ENCODE peak calls at places on chromosome 22, in eight cellular contexts. J is kidney epithelial cell; Q is epithelial cell of esophagus; C is aorta; N is CD4-positive, CD25-positive, alpha-beta regulatory T cell; W is CD8-positive, alpha-beta memory T cell; X is psoas muscle; S is H1. K is an unnamed sample.

GRCh38 chr22:36208162-36208765 is 6.7 kb upstream of the APOL4 start:
- DNase-seq in J (no peak), Q (peak), C (no peak), N (no peak), W (no peak), X (no peak), S (no peak), K (no peak)

GRCh38 chr22:43269325-43270040 is 73.7 kb downstream of the SCUBE1 start:
- DNase-seq in J (no peak), Q (no peak), C (no peak), N (no peak), W (no peak), X (no peak), S (no peak), K (no peak)

GRCh38 chr22:26673485-26673884 is 16.1 kb downstream of the MIAT start:
- DNase-seq in J (no peak), Q (peak), C (no peak), N (no peak), W (no peak), X (no peak), S (no peak), K (no peak)

GRCh38 chr22:39871008-39871798 is 22.4 kb downstream of the ENTHD1 start:
- DNase-seq in J (no peak), Q (no peak), C (no peak), N (no peak), W (no peak), X (no peak), S (no peak), K (no peak)

GRCh38 chr22:42949159-42949558 is 65.8 kb downstream of the PACSIN2 start:
- DNase-seq in J (no peak), Q (peak), C (peak), N (no peak), W (no peak), X (peak), S (no peak), K (no peak)

GRCh38 chr22:27918351-27919221 is 470 bp downstream of the PITPNB start:
- DNase-seq in J (no peak), Q (peak), C (peak), N (peak), W (peak), X (peak), S (no peak), K (peak)

GRCh38 chr22:30502911-30503310 is 2.6 kb downstream of the SEC14L4 start:
- DNase-seq in J (no peak), Q (no peak), C (no peak), N (no peak), W (no peak), X (no peak), S (no peak), K (no peak)

GRCh38 chr22:46247443-46247975 is 2.6 kb downstream of the CDPF1 start:
- DNase-seq in J (no peak), Q (no peak), C (no peak), N (no peak), W (no peak), X (no peak), S (no peak), K (no peak)

GRCh38 chr22:20268350-20269012 is 363 bp upstream of the RTN4R start:
- DNase-seq in J (no peak), Q (peak), C (peak), N (peak), W (peak), X (peak), S (no peak), K (peak)

GRCh38 chr22:37781434-37782059 is 26.2 kb upstream of the GCAT start:
- DNase-seq in J (no peak), Q (no peak), C (no peak), N (no peak), W (no peak), X (no peak), S (no peak), K (no peak)

GRCh38 chr22:18023509-18024275 is 669 bp downstream of the MICAL3 start:
- DNase-seq in J (no peak), Q (peak), C (peak), N (no peak), W (no peak), X (peak), S (peak), K (peak)

GRCh38 chr22:35354068-35354467 is 26.8 kb upstream of the HMOX1 start:
- DNase-seq in J (no peak), Q (no peak), C (no peak), N (no peak), W (no peak), X (no peak), S (no peak), K (no peak)

GRCh38 chr22:17536269-17536668 is 27.0 kb upstream of the SLC25A18 start:
- DNase-seq in J (no peak), Q (peak), C (peak), N (no peak), W (no peak), X (no peak), S (no peak), K (no peak)

GRCh38 chr22:32069579-32070372 is 26.7 kb downstream of the SLC5A1 start:
- DNase-seq in J (no peak), Q (no peak), C (no peak), N (no peak), W (no peak), X (no peak), S (no peak), K (no peak)

GRCh38 chr22:43592470-43592869 is 180.7 kb downstream of the MPPED1 start:
- DNase-seq in J (no peak), Q (no peak), C (no peak), N (no peak), W (no peak), X (no peak), S (no peak), K (no peak)

GRCh38 chr22:30254307-30254706 is 7.7 kb upstream of the LIF start:
- DNase-seq in J (no peak), Q (no peak), C (no peak), N (no peak), W (no peak), X (no peak), S (no peak), K (no peak)

GRCh38 chr22:36116127-36116526 is 44.4 kb downstream of the APOL3 start:
- DNase-seq in J (no peak), Q (peak), C (no peak), N (no peak), W (no peak), X (no peak), S (no peak), K (no peak)

GRCh38 chr22:39994046-39994565 is 648 bp upstream of the FAM83F start:
- DNase-seq in J (no peak), Q (peak), C (no peak), N (peak), W (no peak), X (no peak), S (no peak), K (peak)

GRCh38 chr22:28904211-28904808 is 20.9 kb downstream of the ZNRF3 start:
- DNase-seq in J (no peak), Q (peak), C (no peak), N (no peak), W (no peak), X (no peak), S (no peak), K (no peak)

GRCh38 chr22:26576026-26576680 is 13.8 kb downstream of the TPST2 start:
- DNase-seq in J (no peak), Q (no peak), C (no peak), N (no peak), W (no peak), X (no peak), S (no peak), K (no peak)

GRCh38 chr22:24201681-24202590 is 20.6 kb downstream of the SUSD2 start:
- DNase-seq in J (no peak), Q (peak), C (no peak), N (no peak), W (no peak), X (no peak), S (no peak), K (no peak)

GRCh38 chr22:46290121-46290842 is 6.4 kb upstream of the GTSE1 start:
- DNase-seq in J (no peak), Q (no peak), C (no peak), N (no peak), W (no peak), X (peak), S (no peak), K (no peak)

GRCh38 chr22:39463931-39464390 is 7.1 kb downstream of the MGAT3 start:
- DNase-seq in J (no peak), Q (peak), C (no peak), N (no peak), W (no peak), X (peak), S (no peak), K (no peak)

GRCh38 chr22:46923394-46923793 is 160.9 kb downstream of the TBC1D22A start:
- DNase-seq in J (no peak), Q (no peak), C (no peak), N (no peak), W (no peak), X (no peak), S (no peak), K (no peak)

GRCh38 chr22:32286290-32286840 is 31.2 kb upstream of the SLC5A4 start:
- DNase-seq in J (no peak), Q (peak), C (no peak), N (no peak), W (no peak), X (no peak), S (no peak), K (no peak)

GRCh38 chr22:36795633-36796032 is 19.7 kb upstream of the IFT27 start:
- DNase-seq in J (no peak), Q (no peak), C (no peak), N (no peak), W (no peak), X (no peak), S (no peak), K (no peak)

GRCh38 chr22:36328635-36329216 is 59.0 kb downstream of the MYH9 start:
- DNase-seq in J (peak), Q (peak), C (peak), N (no peak), W (peak), X (peak), S (no peak), K (no peak)

GRCh38 chr22:35835998-35836691 is 118.5 kb downstream of the APOL5 start:
- DNase-seq in J (peak), Q (peak), C (no peak), N (no peak), W (no peak), X (no peak), S (no peak), K (no peak)

GRCh38 chr22:43448048-43448447 is 36.2 kb downstream of the MPPED1 start:
- DNase-seq in J (no peak), Q (no peak), C (no peak), N (no peak), W (no peak), X (no peak), S (no peak), K (no peak)

GRCh38 chr22:22930571-22931556 is 43.2 kb downstream of the IGLL5 start:
- DNase-seq in J (no peak), Q (no peak), C (peak), N (no peak), W (no peak), X (peak), S (no peak), K (no peak)

GRCh38 chr22:22927888-22928665 is 40.5 kb downstream of the IGLL5 start:
- DNase-seq in J (no peak), Q (no peak), C (peak), N (no peak), W (no peak), X (peak), S (no peak), K (no peak)

GRCh38 chr22:22928666-22929380 is 41.2 kb downstream of the IGLL5 start:
- DNase-seq in J (no peak), Q (peak), C (peak), N (no peak), W (peak), X (peak), S (no peak), K (peak)

GRCh38 chr22:22930222-22930497 is 42.5 kb downstream of the IGLL5 start:
- DNase-seq in J (no peak), Q (no peak), C (peak), N (no peak), W (no peak), X (peak), S (no peak), K (no peak)

GRCh38 chr22:22929381-22930221 is 42.0 kb downstream of the IGLL5 start:
- DNase-seq in J (no peak), Q (no peak), C (peak), N (no peak), W (no peak), X (peak), S (no peak), K (no peak)
- H3K4me3 ChIP-seq in J (no peak), Q (no peak), C (no peak), N (no peak), W (no peak), X (no peak), S (no peak), K (no peak)

GRCh38 chr22:49724030-49724892 is 103.4 kb downstream of the BRD1 start:
- DNase-seq in J (no peak), Q (no peak), C (no peak), N (peak), W (no peak), X (no peak), S (no peak), K (peak)
- H3K4me3 ChIP-seq in J (no peak), Q (no peak), C (no peak), N (peak), W (peak), X (peak), S (no peak), K (peak)

DNA sequence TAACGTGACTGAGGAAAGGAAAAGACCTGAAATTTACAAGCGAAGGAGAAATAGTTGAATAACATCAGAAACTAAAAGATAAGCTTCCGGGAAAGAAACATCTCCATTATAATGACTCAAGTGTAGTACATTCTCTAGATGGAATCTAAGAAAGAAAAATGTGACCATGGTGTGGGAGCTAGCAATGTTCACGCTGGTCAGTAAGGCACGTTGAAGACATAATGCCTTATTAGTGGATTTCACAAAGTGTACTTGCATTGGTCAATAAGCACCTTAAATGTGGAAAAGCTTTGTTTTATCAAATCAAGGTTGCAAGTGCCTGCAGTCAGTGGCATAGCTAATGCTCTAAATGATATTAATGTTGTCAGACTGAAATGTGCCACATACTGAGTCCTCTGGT is 2.8 kb upstream of the LARGE1 start:
- DNase-seq in J (no peak), Q (no peak), C (no peak), N (no peak), W (no peak), X (no peak), S (no peak), K (no peak)
- H3K4me3 ChIP-seq in J (peak), Q (no peak), C (peak), N (peak), W (peak), X (peak), S (peak), K (peak)

DNA sequence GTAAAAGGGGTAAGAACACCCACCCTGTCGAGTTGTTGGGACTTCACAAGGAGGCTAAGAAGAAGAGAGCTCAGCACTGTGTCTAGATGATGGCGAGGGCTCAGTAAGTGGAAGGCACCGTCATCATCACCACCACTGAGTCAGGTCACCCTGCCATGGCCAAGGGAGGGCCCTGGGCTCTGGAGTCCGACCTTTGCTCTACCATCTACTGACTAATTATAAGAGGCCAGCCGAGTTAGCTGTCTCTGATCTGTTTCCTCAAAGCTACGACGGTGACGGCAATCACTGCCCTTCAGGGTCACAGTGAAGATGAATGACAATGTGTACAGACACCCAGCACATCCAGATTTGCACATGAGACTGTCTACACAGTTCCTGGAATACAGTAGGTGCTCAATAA is 29.3 kb downstream of the KIAA0930 start:
- DNase-seq in J (no peak), Q (no peak), C (peak), N (no peak), W (no peak), X (peak), S (no peak), K (no peak)
- H3K4me3 ChIP-seq in J (no peak), Q (no peak), C (peak), N (no peak), W (no peak), X (peak), S (no peak), K (no peak)

DNA sequence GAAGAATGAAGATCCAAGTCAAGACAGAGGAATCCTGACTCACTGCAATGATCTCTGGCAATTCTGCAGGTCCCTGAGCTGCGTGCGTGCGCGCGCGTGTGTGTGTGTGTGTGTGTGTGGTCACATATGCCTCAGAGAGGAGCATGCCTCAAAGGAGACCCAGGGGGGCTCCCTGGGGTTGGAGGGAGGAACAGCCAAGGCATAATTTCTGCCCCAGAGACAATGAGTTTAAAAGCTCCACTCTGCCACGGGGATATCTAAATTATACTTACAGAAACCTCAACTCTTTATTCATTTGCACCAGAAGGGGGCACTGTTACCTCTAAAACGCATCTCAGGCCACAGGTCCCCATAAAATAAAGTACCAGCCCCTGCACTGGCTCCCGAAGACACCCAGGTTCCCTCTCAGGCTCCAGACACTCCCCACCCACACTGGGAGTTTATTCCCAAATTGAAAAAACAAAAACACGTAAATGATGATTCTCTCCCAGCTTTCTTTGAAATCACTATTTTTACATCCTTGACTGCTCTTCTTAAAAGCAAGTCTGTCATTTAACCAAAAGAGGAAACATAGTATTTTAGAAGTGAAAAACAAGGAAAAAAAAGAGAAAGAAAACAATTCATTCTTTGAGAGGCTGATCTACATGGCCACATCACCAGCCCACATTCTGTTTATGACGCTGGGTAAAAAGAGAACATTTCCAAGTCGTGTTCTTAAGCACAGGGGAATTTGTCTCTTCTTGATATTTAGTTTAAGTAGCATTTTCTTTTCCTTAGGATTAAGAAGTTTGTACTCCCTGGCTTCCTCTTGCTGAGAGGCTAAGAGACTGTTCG is 400.9 kb downstream of the LARGE1 start:
- DNase-seq in J (peak), Q (no peak), C (no peak), N (no peak), W (no peak), X (no peak), S (no peak), K (no peak)
- H3K4me3 ChIP-seq in J (no peak), Q (no peak), C (no peak), N (no peak), W (no peak), X (no peak), S (no peak), K (no peak)

GRCh38 chr22:19173047-19174035 is 5.2 kb downstream of the SLC25A1 start:
- DNase-seq in J (no peak), Q (no peak), C (no peak), N (no peak), W (no peak), X (no peak), S (no peak), K (no peak)
- H3K4me3 ChIP-seq in J (no peak), Q (peak), C (no peak), N (no peak), W (peak), X (peak), S (no peak), K (no peak)

GRCh38 chr22:41305646-41306045 is 4.3 kb downstream of the ZC3H7B start:
- DNase-seq in J (peak), Q (peak), C (no peak), N (no peak), W (no peak), X (peak), S (no peak), K (no peak)

GRCh38 chr22:41301085-41302015 is at the start of gene ZC3H7B:
- DNase-seq in J (no peak), Q (peak), C (peak), N (peak), W (peak), X (peak), S (no peak), K (peak)

GRCh38 chr22:41302016-41302767 is 867 bp downstream of the ZC3H7B start:
- DNase-seq in J (no peak), Q (no peak), C (no peak), N (no peak), W (no peak), X (no peak), S (no peak), K (peak)

GRCh38 chr22:41296826-41297667 is 4.3 kb upstream of the ZC3H7B start:
- DNase-seq in J (no peak), Q (no peak), C (no peak), N (no peak), W (no peak), X (no peak), S (no peak), K (no peak)

DNA sequence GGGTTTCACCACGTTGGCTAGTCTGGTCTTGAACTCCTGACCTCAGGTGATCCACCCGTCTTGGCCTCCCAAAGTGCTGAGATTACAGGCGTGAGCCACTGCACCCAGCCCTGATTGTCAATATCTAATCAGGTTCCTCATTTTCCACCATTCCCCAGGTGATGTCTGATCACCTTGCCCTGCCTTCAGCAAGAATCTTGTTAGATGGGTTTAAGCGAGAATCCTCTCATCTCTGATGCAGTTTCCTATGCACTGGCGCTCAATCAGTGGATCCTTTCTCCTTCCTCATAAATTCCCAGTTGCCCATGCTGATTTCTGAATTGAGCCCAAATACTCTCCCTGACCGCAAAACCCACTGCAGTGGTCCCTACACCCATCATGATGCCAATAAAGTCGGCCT is 664 bp upstream of the ZC3H7B start:
- DNase-seq in J (no peak), Q (peak), C (no peak), N (no peak), W (no peak), X (no peak), S (no peak), K (no peak)
- H3K4me3 ChIP-seq in J (peak), Q (peak), C (no peak), N (peak), W (peak), X (peak), S (peak), K (peak)